ENCODE peak calls at places on chromosomes 6 and 20, in five cellular contexts. D is naive thymus-derived CD8-positive, alpha-beta T cell; B is nephron progenitor cell; V is HuH-7.5; C is EH. Y is an unnamed sample.

GRCh38 chr6:130520235-130520634 is 154.4 kb downstream of the TMEM200A start:
- DNase-seq in V (no peak), C (peak), D (no peak), B (no peak), Y (no peak)

GRCh38 chr6:147071786-147072185 is 132.4 kb upstream of the STXBP5 start:
- DNase-seq in B (no peak), C (no peak), V (no peak), D (no peak), Y (no peak)

GRCh38 chr6:140897349-140897748 is 1235.4 kb upstream of the GJE1 start:
- DNase-seq in D (no peak), B (no peak), C (no peak), V (no peak), Y (no peak)

GRCh38 chr6:16302721-16303552 is 64.5 kb downstream of the GMPR start:
- DNase-seq in C (no peak), V (no peak), B (peak), D (no peak), Y (no peak)

GRCh38 chr20:62500237-62500864 is 24.6 kb upstream of the GATA5 start:
- DNase-seq in V (peak), B (peak), C (peak), D (peak), Y (peak)

GRCh38 chr6:42093582-42094329 is 43.4 kb downstream of the TAF8 start:
- DNase-seq in C (no peak), B (no peak), D (no peak), V (no peak), Y (no peak)

GRCh38 chr6:101663099-101663498 is 269.6 kb downstream of the GRIK2 start:
- DNase-seq in C (no peak), D (no peak), B (no peak), V (no peak), Y (no peak)

GRCh38 chr6:111734068-111734825 is 128.6 kb upstream of the TRAF3IP2 start:
- DNase-seq in C (no peak), D (no peak), B (no peak), V (no peak), Y (no peak)

GRCh38 chr6:83215131-83216047 is 22.2 kb downstream of the RWDD2A start:
- DNase-seq in V (no peak), D (peak), C (peak), B (peak), Y (peak)

GRCh38 chr6:142846883-142847287 is 98.1 kb downstream of the HIVEP2 start:
- DNase-seq in B (no peak), C (peak), D (no peak), V (no peak), Y (no peak)

GRCh38 chr6:28710466-28711191 is 184.9 kb downstream of the GPX5 start:
- DNase-seq in C (peak), V (no peak), B (no peak), D (no peak), Y (no peak)

GRCh38 chr6:170523256-170524187 is 29.6 kb downstream of the PSMB1 start:
- DNase-seq in C (peak), D (no peak), B (no peak), V (no peak), Y (no peak)

GRCh38 chr20:62015445-62016288 is 50.0 kb downstream of the TAF4 start:
- DNase-seq in B (no peak), V (no peak), D (no peak), C (no peak), Y (no peak)

GRCh38 chr6:119148825-119149525 is 70.5 kb upstream of the FAM184A start:
- DNase-seq in C (peak), D (no peak), B (no peak), V (no peak), Y (no peak)

GRCh38 chr6:10847684-10848083 is 9.3 kb upstream of the MAK start:
- DNase-seq in C (no peak), D (no peak), V (no peak), B (no peak), Y (no peak)

GRCh38 chr6:27332692-27333641 is 20.9 kb upstream of the POM121L2 start:
- DNase-seq in C (peak), B (peak), D (peak), V (no peak), Y (no peak)

GRCh38 chr6:156866181-156866862 is 89.1 kb downstream of the ARID1B start:
- DNase-seq in V (no peak), C (peak), D (no peak), B (no peak), Y (no peak)

GRCh38 chr6:52543729-52544324 is 33.0 kb downstream of the TRAM2 start:
- DNase-seq in D (no peak), B (peak), V (no peak), C (peak), Y (no peak)

GRCh38 chr6:151425561-151425960 is 26.4 kb downstream of the RMND1 start:
- DNase-seq in B (no peak), D (no peak), C (no peak), V (no peak), Y (no peak)

GRCh38 chr6:159113223-159113622 is 56.0 kb upstream of the FNDC1 start:
- DNase-seq in B (no peak), V (no peak), D (no peak), C (no peak), Y (no peak)

GRCh38 chr6:41326092-41326491 is 9.3 kb upstream of the NCR2 start:
- DNase-seq in V (no peak), B (no peak), C (no peak), D (no peak), Y (no peak)

GRCh38 chr6:90184334-90185298 is 112.0 kb downstream of the BACH2 start:
- DNase-seq in D (no peak), C (no peak), B (no peak), V (no peak), Y (no peak)

GRCh38 chr6:110287462-110288341 is 70.4 kb downstream of the METTL24 start:
- DNase-seq in V (no peak), C (no peak), D (no peak), B (no peak), Y (no peak)

GRCh38 chr6:145036848-145037567 is 698.3 kb downstream of the EPM2A start:
- DNase-seq in D (no peak), V (no peak), C (peak), B (no peak), Y (no peak)

GRCh38 chr20:25318471-25319240 is 70.8 kb downstream of the PYGB start:
- DNase-seq in C (no peak), V (no peak), D (no peak), B (no peak), Y (peak)

GRCh38 chr6:166203003-166203640 is 35.5 kb upstream of the TBXT start:
- DNase-seq in C (no peak), V (no peak), B (no peak), D (no peak), Y (no peak)

Y was measured in memory B cell.